ENCODE peak calls at places on chromosomes 13 and 19, in nine cellular contexts. C is gastrocnemius medialis; F is WERI-Rb-1; R is H1; N is vagina; V is immature natural killer cell; Z is activated naive CD4-positive, alpha-beta T cell; Q is Kasumi-1; X is DMS79. T is an unnamed sample.

GRCh38 chr19:47096721-47097120 is 16.9 kb downstream of the ZC3H4 start:
- DNase-seq in C (peak; percentile 85), F (peak; percentile 30), R (no peak), N (no peak), V (no peak), Z (no peak), Q (no peak), X (no peak), T (no peak)

GRCh38 chr19:48806818-48807589 is 3.8 kb downstream of the BCAT2 start:
- DNase-seq in C (no peak), F (peak; percentile 41), R (no peak), N (no peak), V (peak; percentile 20), Z (no peak), Q (peak; percentile 65), X (no peak), T (no peak)

GRCh38 chr19:52942371-52943133 is 19.3 kb upstream of the ZNF888 start:
- DNase-seq in C (peak; percentile 79), F (peak; percentile 95), R (no peak), N (no peak), V (peak; percentile 98), Z (peak; percentile 70), Q (peak; percentile 54), X (peak; percentile 56), T (peak; percentile 94)

GRCh38 chr13:108859202-108860012 is 230.0 kb downstream of the MYO16 start:
- DNase-seq in C (no peak), F (no peak), R (no peak), N (no peak), V (no peak), Z (no peak), Q (no peak), X (no peak), T (no peak)

GRCh38 chr13:102517959-102518358 is 78.8 kb upstream of the TPP2 start:
- DNase-seq in C (no peak), F (no peak), R (no peak), N (no peak), V (no peak), Z (no peak), Q (no peak), X (no peak), T (no peak)

GRCh38 chr13:99704390-99704789 is 203.1 kb downstream of the TM9SF2 start:
- DNase-seq in C (no peak), F (no peak), R (no peak), N (no peak), V (no peak), Z (no peak), Q (no peak), X (no peak), T (no peak)

GRCh38 chr13:99467764-99468163 is 33.5 kb upstream of the TM9SF2 start:
- DNase-seq in C (no peak), F (no peak), R (no peak), N (no peak), V (no peak), Z (no peak), Q (no peak), X (no peak), T (no peak)

GRCh38 chr13:95509521-95510315 is 42.8 kb upstream of the CLDN10 start:
- DNase-seq in C (no peak), F (no peak), R (no peak), N (no peak), V (no peak), Z (no peak), Q (peak; percentile 91), X (no peak), T (no peak)

GRCh38 chr19:29702161-29702957 is 12.7 kb downstream of the C19orf12 start:
- DNase-seq in C (peak; percentile 61), F (no peak), R (no peak), N (no peak), V (no peak), Z (no peak), Q (no peak), X (no peak), T (no peak)

GRCh38 chr13:19618925-19619324 is 14.5 kb upstream of the MPHOSPH8 start:
- DNase-seq in C (no peak), F (peak; percentile 33), R (no peak), N (no peak), V (no peak), Z (no peak), Q (peak; percentile 52), X (no peak), T (no peak)

GRCh38 chr13:62512194-62513141 is 1096.8 kb upstream of the PCDH20 start:
- DNase-seq in C (no peak), F (peak; percentile 20), R (no peak), N (no peak), V (no peak), Z (no peak), Q (peak; percentile 54), X (no peak), T (no peak)

GRCh38 chr13:80924596-80924995 is 583.7 kb upstream of the SPRY2 start:
- DNase-seq in C (no peak), F (no peak), R (no peak), N (no peak), V (no peak), Z (no peak), Q (no peak), X (no peak), T (no peak)

GRCh38 chr13:105611424-105611823 is 924.0 kb downstream of the EFNB2 start:
- DNase-seq in C (no peak), F (no peak), R (no peak), N (no peak), V (no peak), Z (no peak), Q (no peak), X (no peak), T (no peak)

GRCh38 chr13:98998831-98999634 is 21.2 kb upstream of the DOCK9 start:
- DNase-seq in C (no peak), F (peak; percentile 59), R (no peak), N (no peak), V (no peak), Z (no peak), Q (no peak), X (no peak), T (no peak)

GRCh38 chr13:47144782-47145181 is 247.9 kb upstream of the HTR2A start:
- DNase-seq in C (no peak), F (no peak), R (no peak), N (no peak), V (no peak), Z (no peak), Q (no peak), X (no peak), T (no peak)

GRCh38 chr13:38421590-38422560 is 72.2 kb downstream of the UFM1 start:
- DNase-seq in C (no peak), F (no peak), R (no peak), N (no peak), V (no peak), Z (no peak), Q (no peak), X (no peak), T (no peak)

GRCh38 chr13:45575830-45576180 is 39.7 kb downstream of the ERICH6B start:
- DNase-seq in C (no peak), F (no peak), R (no peak), N (no peak), V (no peak), Z (no peak), Q (no peak), X (no peak), T (peak; percentile 70)

GRCh38 chr13:41588899-41589298 is 131.5 kb downstream of the RGCC start:
- DNase-seq in C (no peak), F (no peak), R (no peak), N (no peak), V (no peak), Z (no peak), Q (peak; percentile 8), X (no peak), T (no peak)

GRCh38 chr19:29446331-29446730 is 79.5 kb upstream of the VSTM2B start:
- DNase-seq in C (no peak), F (no peak), R (no peak), N (peak; percentile 85), V (no peak), Z (no peak), Q (no peak), X (no peak), T (peak; percentile 23)

GRCh38 chr19:57903298-57904174 is 12.9 kb downstream of the ZNF417 start:
- DNase-seq in C (no peak), F (no peak), R (no peak), N (no peak), V (no peak), Z (no peak), Q (peak; percentile 50), X (no peak), T (no peak)

GRCh38 chr13:88456155-88456554 is 785.0 kb downstream of the SLITRK5 start:
- DNase-seq in C (no peak), F (no peak), R (no peak), N (no peak), V (no peak), Z (no peak), Q (no peak), X (no peak), T (no peak)

GRCh38 chr13:106599875-106600797 is 32.2 kb upstream of the ARGLU1 start:
- DNase-seq in C (no peak), F (no peak), R (no peak), N (no peak), V (no peak), Z (no peak), Q (peak; percentile 75), X (no peak), T (peak; percentile 54)